ENCODE peak calls at places on chromosome 3, in five cellular contexts. G, K, P, I and R are unnamed samples.

GRCh38 chr3:66638717-66639116 is 137.9 kb upstream of the LRIG1 start:
- DNase-seq in I (no peak), K (no peak), G (no peak), P (no peak), R (no peak)

GRCh38 chr3:110821586-110821985 is 250.0 kb upstream of the NECTIN3 start:
- DNase-seq in P (no peak), I (peak; percentile 11), K (no peak), G (no peak), R (no peak)

GRCh38 chr3:71219744-71220638 is 363.5 kb downstream of the FOXP1 start:
- DNase-seq in P (peak; percentile 35), G (no peak), I (no peak), K (no peak), R (no peak)

GRCh38 chr3:59436164-59436958 is 386.5 kb upstream of the CFAP20DC start:
- DNase-seq in G (no peak), P (no peak), I (no peak), K (no peak), R (no peak)

GRCh38 chr3:66797916-66798560 is 200.1 kb upstream of the KBTBD8 start:
- DNase-seq in G (peak; percentile 42), I (peak; percentile 29), K (no peak), P (no peak), R (no peak)

GRCh38 chr3:67521053-67521646 is 133.3 kb downstream of the SUCLG2 start:
- DNase-seq in K (no peak), G (no peak), I (no peak), P (no peak), R (no peak)

GRCh38 chr3:194984624-194985023 is 286.3 kb downstream of the XXYLT1 start:
- DNase-seq in I (no peak), G (no peak), K (no peak), P (no peak), R (no peak)

GRCh38 chr3:10950476-10951294 is 41.9 kb upstream of the SLC6A1 start:
- DNase-seq in K (peak; percentile 64), I (peak; percentile 41), P (no peak), G (no peak), R (peak; percentile 52)

GRCh38 chr3:73255609-73256029 is 194.2 kb downstream of the EBLN2 start:
- DNase-seq in I (peak; percentile 51), K (no peak), G (no peak), P (no peak), R (peak; percentile 20)

GRCh38 chr3:11150256-11150655 is 4.0 kb upstream of the HRH1 start:
- DNase-seq in K (no peak), I (no peak), P (no peak), G (no peak), R (no peak)

GRCh38 chr3:76724706-76725105 is 315.2 kb upstream of the ROBO2 start:
- DNase-seq in K (no peak), I (no peak), G (no peak), P (no peak), R (no peak)

GRCh38 chr3:158532099-158532734 is 38.8 kb upstream of the MLF1 start:
- DNase-seq in P (no peak), K (peak; percentile 23), I (peak; percentile 45), G (no peak), R (no peak)

GRCh38 chr3:112389961-112390360 is 57.0 kb downstream of the CD200 start:
- DNase-seq in P (no peak), K (no peak), G (no peak), I (no peak), R (no peak)

GRCh38 chr3:105260385-105260784 is 106.3 kb upstream of the ALCAM start:
- DNase-seq in K (no peak), G (no peak), P (no peak), I (peak; percentile 40), R (no peak)

GRCh38 chr3:181782306-181782924 is 70.7 kb downstream of the SOX2 start:
- DNase-seq in G (no peak), I (peak; percentile 79), P (no peak), K (peak; percentile 65), R (no peak)

GRCh38 chr3:66822059-66823009 is 175.8 kb upstream of the KBTBD8 start:
- DNase-seq in P (peak; percentile 57), K (peak; percentile 25), I (peak; percentile 63), G (peak; percentile 40), R (peak; percentile 52)

GRCh38 chr3:39809181-39809994 is at the start of gene MYRIP:
- DNase-seq in G (peak; percentile 68), K (peak; percentile 40), I (no peak), P (no peak), R (peak; percentile 68)

GRCh38 chr3:71056327-71056726 is 527.2 kb downstream of the FOXP1 start:
- DNase-seq in G (no peak), I (peak; percentile 48), P (no peak), K (no peak), R (no peak)

GRCh38 chr3:179840985-179841384 is 188.1 kb downstream of the USP13 start:
- DNase-seq in G (no peak), I (peak; percentile 85), K (no peak), P (no peak), R (no peak)

GRCh38 chr3:33063651-33064051 is 33.3 kb downstream of the GLB1 start:
- DNase-seq in P (peak; percentile 51), I (peak; percentile 42), K (no peak), G (no peak), R (no peak)

GRCh38 chr3:38468811-38469210 is 15.1 kb downstream of the ACVR2B start:
- DNase-seq in K (no peak), G (no peak), I (no peak), P (no peak), R (no peak)

GRCh38 chr3:133942761-133943535 is 47.3 kb upstream of the RAB6B start:
- DNase-seq in I (no peak), G (no peak), K (no peak), P (no peak), R (peak; percentile 6)

GRCh38 chr3:53817809-53818208 is 28.4 kb downstream of the CHDH start:
- DNase-seq in I (no peak), G (no peak), K (no peak), P (no peak), R (peak; percentile 6)

GRCh38 chr3:39804951-39805350 is 4.5 kb upstream of the MYRIP start:
- DNase-seq in I (no peak), G (no peak), K (no peak), P (no peak), R (no peak)

GRCh38 chr3:80533553-80533952 is 765.8 kb upstream of the ROBO1 start:
- DNase-seq in G (no peak), K (no peak), P (no peak), I (no peak), R (no peak)

GRCh38 chr3:55307622-55308021 is 179.5 kb downstream of the WNT5A start:
- DNase-seq in I (no peak), K (no peak), P (no peak), G (no peak), R (no peak)

GRCh38 chr3:127741246-127741645 is 68.5 kb downstream of the ABTB1 start:
- DNase-seq in I (no peak), P (no peak), G (no peak), K (no peak), R (no peak)

GRCh38 chr3:165206454-165207266 is 10.5 kb upstream of the SLITRK3 start:
- DNase-seq in P (no peak), K (peak; percentile 53), G (peak; percentile 82), I (peak; percentile 78), R (peak; percentile 68)

GRCh38 chr3:7188551-7188950 is 327.6 kb downstream of the GRM7 start:
- DNase-seq in G (no peak), P (no peak), I (no peak), K (no peak), R (no peak)

GRCh38 chr3:54853573-54854404 is 74.1 kb downstream of the LRTM1 start:
- DNase-seq in I (peak; percentile 48), G (peak; percentile 84), P (peak; percentile 24), K (peak; percentile 70), R (peak; percentile 80)

GRCh38 chr3:193757457-193757856 is 164.4 kb downstream of the OPA1 start:
- DNase-seq in I (no peak), K (no peak), P (no peak), G (no peak), R (no peak)

GRCh38 chr3:71031914-71032521 is 551.5 kb downstream of the FOXP1 start:
- DNase-seq in K (no peak), P (no peak), I (no peak), G (peak; percentile 28), R (no peak)